ENCODE peak calls at places on chromosomes 4 and X, in four cellular contexts. B is A549, D is SK-N-SH, K is IMR-90. M is an unnamed sample.

GRCh38 chrX:71315917-71316316 is 14.4 kb downstream of the ITGB1BP2 start:
- DNase-seq in K (peak; percentile 87), D (no peak), B (no peak), M (no peak)

GRCh38 chr4:27616166-27616565 is 755.5 kb downstream of the STIM2 start:
- DNase-seq in K (no peak), D (no peak), B (no peak), M (no peak)

GRCh38 chrX:100207331-100208024 is 202.6 kb downstream of the PCDH19 start:
- DNase-seq in K (no peak), B (no peak), D (no peak), M (no peak)

GRCh38 chr4:124178449-124179021 is 534.0 kb downstream of the ANKRD50 start:
- DNase-seq in D (no peak), B (no peak), K (peak; percentile 58), M (no peak)

GRCh38 chrX:40423299-40423698 is 157.5 kb upstream of the ATP6AP2 start:
- DNase-seq in B (no peak), D (no peak), K (no peak), M (no peak)

GRCh38 chr4:39320381-39321115 is 45.6 kb downstream of the RFC1 start:
- DNase-seq in B (no peak), K (peak; percentile 56), D (no peak), M (no peak)

GRCh38 chr4:109434007-109434792 is 585 bp downstream of the SEC24B start:
- DNase-seq in B (no peak), D (peak; percentile 64), K (peak; percentile 18), M (no peak)

GRCh38 chrX:107493141-107493540 is 43.7 kb downstream of the FRMPD3 start:
- DNase-seq in D (no peak), B (no peak), K (no peak), M (no peak)

GRCh38 chrX:141936080-141936479 is 32.4 kb downstream of the MAGEC1 start:
- DNase-seq in B (no peak), K (no peak), D (no peak), M (no peak)

GRCh38 chrX:23838953-23839352 is 56.0 kb downstream of the SAT1 start:
- DNase-seq in D (no peak), K (no peak), B (no peak), M (no peak)

GRCh38 chr4:114250439-114250891 is 271.0 kb upstream of the ARSJ start:
- DNase-seq in K (peak; percentile 78), B (no peak), D (no peak), M (no peak)

GRCh38 chrX:10769696-10770619 is 149.6 kb upstream of the MID1 start:
- DNase-seq in D (no peak), K (peak; percentile 61), B (no peak), M (no peak)

GRCh38 chrX:72142931-72143709 is 11.4 kb upstream of the RTL5 start:
- DNase-seq in B (no peak), K (no peak), D (no peak), M (no peak)

GRCh38 chr4:155984398-155984797 is 30.7 kb upstream of the CTSO start:
- DNase-seq in K (no peak), B (no peak), D (no peak), M (no peak)

GRCh38 chrX:9855536-9856320 is 69.5 kb downstream of the SHROOM2 start:
- DNase-seq in K (no peak), B (no peak), D (no peak), M (no peak)

GRCh38 chr4:19254476-19254875 is 997.2 kb upstream of the SLIT2 start:
- DNase-seq in K (no peak), D (no peak), B (no peak), M (no peak)

GRCh38 chr4:32025840-32026459 is 1305.8 kb downstream of the PCDH7 start:
- DNase-seq in K (no peak), B (peak; percentile 18), D (no peak), M (no peak)

GRCh38 chr4:134215636-134216340 is 14.2 kb upstream of the PABPC4L start:
- DNase-seq in D (no peak), K (peak; percentile 0), B (no peak), M (no peak)

GRCh38 chrX:43958529-43958928 is 14.7 kb downstream of the NDP start:
- DNase-seq in D (peak; percentile 64), K (peak; percentile 83), B (peak; percentile 55), M (no peak)

GRCh38 chrX:134020910-134021309 is 35.5 kb upstream of the GPC3 start:
- DNase-seq in K (no peak), B (no peak), D (peak; percentile 8), M (no peak)

GRCh38 chrX:72634321-72634720 is 61.7 kb upstream of the HDAC8 start:
- DNase-seq in D (no peak), K (no peak), B (no peak), M (no peak)

GRCh38 chr4:79514637-79515320 is 106.8 kb upstream of the GK2 start:
- DNase-seq in B (no peak), K (no peak), D (no peak), M (no peak)

GRCh38 chr4:188246488-188246887 is 107.2 kb downstream of the TRIML1 start:
- DNase-seq in B (no peak), D (no peak), K (peak; percentile 25), M (no peak)

GRCh38 chrX:15915959-15916703 is 61.5 kb upstream of the AP1S2 start:
- DNase-seq in K (peak; percentile 35), D (no peak), B (no peak), M (no peak)

GRCh38 chr4:124061413-124061812 is 651.1 kb downstream of the ANKRD50 start:
- DNase-seq in K (peak; percentile 44), D (no peak), B (no peak), M (no peak)

GRCh38 chr4:156673483-156673882 is 298.1 kb downstream of the PDGFC start:
- DNase-seq in K (peak; percentile 16), D (no peak), B (no peak), M (no peak)

GRCh38 chrX:10859353-10859752 is 239.0 kb upstream of the MID1 start:
- DNase-seq in D (no peak), K (no peak), B (no peak), M (no peak)

GRCh38 chr4:157018920-157019490 is 47.4 kb upstream of the PDGFC start:
- DNase-seq in B (no peak), D (no peak), K (no peak), M (no peak)

GRCh38 chr4:67091668-67092067 is 453.6 kb downstream of the CENPC start:
- DNase-seq in D (no peak), B (no peak), K (no peak), M (no peak)

GRCh38 chr4:165965503-165965902 is 92.5 kb downstream of the TLL1 start:
- DNase-seq in B (no peak), D (no peak), K (no peak), M (no peak)

GRCh38 chr4:36786519-36786918 is 458.0 kb upstream of the NWD2 start:
- DNase-seq in B (no peak), K (no peak), D (no peak), M (no peak)

GRCh38 chr4:26410385-26411293 is 79.6 kb downstream of the CCKAR start:
- DNase-seq in D (peak; percentile 40), B (peak; percentile 8), K (peak; percentile 63), M (no peak)

GRCh38 chr4:145153181-145153903 is 27.0 kb downstream of the OTUD4 start:
- DNase-seq in B (no peak), D (no peak), K (peak; percentile 17), M (no peak)

GRCh38 chr4:20432098-20432497 is 180.4 kb downstream of the SLIT2 start:
- DNase-seq in K (no peak), D (no peak), B (no peak), M (no peak)

GRCh38 chr4:105709081-105709450 is 482 bp downstream of the GSTCD start:
- DNase-seq in D (no peak), K (no peak), B (peak; percentile 3), M (no peak)

GRCh38 chrX:71859637-71860036 is 51.0 kb upstream of the NHSL2 start:
- DNase-seq in B (no peak), D (no peak), K (peak; percentile 33), M (no peak)

GRCh38 chr4:23878235-23878861 is 11.5 kb downstream of the PPARGC1A start:
- DNase-seq in K (no peak), D (no peak), B (no peak), M (no peak)

GRCh38 chr4:98679738-98680137 is 21.3 kb upstream of the TSPAN5 start:
- DNase-seq in D (no peak), B (no peak), K (no peak), M (no peak)

GRCh38 chr4:41990383-41991111 is at the start of gene SLC30A9:
- DNase-seq in K (peak; percentile 94), B (peak; percentile 94), D (peak; percentile 96), M (peak; percentile 98)
- TF ChIP-seq CTCF in K (peak; percentile 26), B (no peak), D (peak; percentile 41), M (peak; percentile 49)

GRCh38 chr4:184349283-184350039 is 124.9 kb downstream of the IRF2 start:
- DNase-seq in K (no peak), B (no peak), D (no peak), M (no peak)

GRCh38 chr4:184347251-184348239 is 126.8 kb downstream of the IRF2 start:
- DNase-seq in D (no peak), K (peak; percentile 68), B (no peak), M (peak; percentile 87)

GRCh38 chr4:184350964-184351363 is 123.4 kb downstream of the IRF2 start:
- DNase-seq in B (no peak), K (no peak), D (no peak), M (no peak)

GRCh38 chr4:184350213-184350817 is 124.0 kb downstream of the IRF2 start:
- DNase-seq in K (no peak), D (no peak), B (no peak), M (no peak)

GRCh38 chr4:184348311-184349233 is 125.8 kb downstream of the IRF2 start:
- DNase-seq in B (no peak), K (peak; percentile 90), D (no peak), M (no peak)
- H3K4me1 ChIP-seq in B (peaks cover 12% of the 10 kb centered on the region), K (peaks cover 26% of the 10 kb centered on the region), D (peaks cover 19% of the 10 kb centered on the region), M (peaks cover 65% of the 10 kb centered on the region)

GRCh38 chr4:152045781-152046571 is 285.2 kb upstream of the GATB start:
- DNase-seq in D (no peak), K (no peak), B (peak; percentile 25), M (no peak)
- TF ChIP-seq CTCF in D (peak; percentile 16), K (peak; percentile 21), B (peak; percentile 42), M (peak; percentile 37)

GRCh38 chrX:129618997-129619396 is 35.8 kb downstream of the APLN start:
- DNase-seq in B (no peak), K (no peak), D (no peak), M (no peak)
- H3K4me1 ChIP-seq in B (no peaks in the 10 kb centered on the region), K (no peaks in the 10 kb centered on the region), D (no peaks in the 10 kb centered on the region), M (no peaks in the 10 kb centered on the region)

GRCh38 chr4:177667687-177668086 is 225.4 kb upstream of the AGA start:
- DNase-seq in K (no peak), D (no peak), B (no peak), M (no peak)
- TF ChIP-seq CTCF in K (no peak), D (peak; percentile 80), B (peak; percentile 44), M (no peak)

DNA sequence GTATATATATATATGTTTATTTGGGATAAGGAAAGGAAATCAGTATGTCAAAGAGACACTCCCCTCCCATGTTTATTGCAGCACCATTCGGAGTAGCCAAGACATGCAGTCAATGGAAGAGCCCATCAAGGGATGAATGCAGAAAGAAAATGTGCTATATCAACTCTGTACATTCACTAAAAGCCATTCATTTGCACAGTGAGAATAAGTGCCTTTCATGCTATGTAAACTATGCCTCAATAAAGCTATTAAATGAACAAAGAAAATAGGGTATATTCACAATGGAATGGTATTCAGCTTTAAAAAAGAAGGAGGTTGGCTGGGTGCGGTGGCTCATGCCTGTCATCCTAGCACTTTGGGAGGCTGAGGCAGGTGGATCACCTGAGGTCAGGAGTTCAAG is 20.3 kb downstream of the CD99 start:
- DNase-seq in B (no peak), K (no peak), D (no peak), M (no peak)
- H3K4me1 ChIP-seq in B (peaks cover 41% of the 10 kb centered on the region), K (peaks cover 22% of the 10 kb centered on the region), D (peaks cover 5% of the 10 kb centered on the region), M (peaks cover 68% of the 10 kb centered on the region)